ENCODE peak calls at places on chromosomes 13 and 19, in four cellular contexts. B is cardiac muscle cell, Z is endodermal cell, K is HepG2. W is an unnamed sample.

GRCh38 chr13:36275190-36276002 is 22.2 kb downstream of the CCDC169 start:
- DNase-seq in K (peak), B (peak), Z (no peak), W (no peak)

GRCh38 chr13:26558074-26558805 is 757 bp downstream of the WASF3 start:
- DNase-seq in Z (peak), B (peak), K (no peak), W (peak)

GRCh38 chr13:73268306-73268705 is 209.5 kb downstream of the KLF5 start:
- DNase-seq in B (no peak), K (no peak), Z (no peak), W (no peak)

GRCh38 chr13:33577037-33577436 is 240.9 kb upstream of the RFC3 start:
- DNase-seq in K (no peak), B (no peak), Z (no peak), W (no peak)

GRCh38 chr13:30314069-30314468 is 6.7 kb upstream of the KATNAL1 start:
- DNase-seq in Z (no peak), B (no peak), K (no peak), W (no peak)

GRCh38 chr19:38151242-38151641 is 72.8 kb downstream of the DPF1 start:
- DNase-seq in Z (no peak), B (no peak), K (no peak), W (no peak)

GRCh38 chr19:56654151-56654550 is 11.2 kb downstream of the SMIM17 start:
- DNase-seq in B (no peak), Z (no peak), K (no peak), W (no peak)

GRCh38 chr13:59303433-59303832 is 860.3 kb downstream of the DIAPH3 start:
- DNase-seq in Z (no peak), B (no peak), K (no peak), W (no peak)

GRCh38 chr13:113098163-113098732 is 7.3 kb upstream of the F7 start:
- DNase-seq in Z (no peak), B (no peak), K (no peak), W (no peak)

GRCh38 chr19:40623403-40624239 is 22.5 kb downstream of the LTBP4 start:
- DNase-seq in Z (peak), K (peak), B (peak), W (no peak)

GRCh38 chr13:52454459-52454824 is 836 bp upstream of the CKAP2 start:
- DNase-seq in K (no peak), B (peak), Z (peak), W (peak)

GRCh38 chr19:49004133-49004532 is 10.4 kb downstream of the RUVBL2 start:
- DNase-seq in K (no peak), Z (no peak), B (no peak), W (no peak)

GRCh38 chr19:10654610-10655456 is 687 bp downstream of the ILF3 start:
- DNase-seq in Z (peak), B (peak), K (peak), W (peak)

GRCh38 chr13:37090912-37091311 is 14.6 kb downstream of the CSNK1A1L start:
- DNase-seq in K (no peak), Z (no peak), B (no peak), W (no peak)

GRCh38 chr13:84430441-84430840 is 548.2 kb upstream of the SLITRK1 start:
- DNase-seq in B (no peak), Z (no peak), K (no peak), W (no peak)

GRCh38 chr13:44870456-44870929 is 118.8 kb downstream of the NUFIP1 start:
- DNase-seq in K (no peak), B (no peak), Z (no peak), W (peak)

GRCh38 chr19:6811906-6812305 is 39.4 kb downstream of the VAV1 start:
- DNase-seq in Z (peak), B (no peak), K (peak), W (no peak)

GRCh38 chr13:30404207-30404606 is 18.1 kb upstream of the UBE2L5 start:
- DNase-seq in Z (no peak), K (no peak), B (no peak), W (no peak)

GRCh38 chr19:18478545-18479311 is 40.8 kb upstream of the ISYNA1 start:
- DNase-seq in Z (no peak), B (no peak), K (peak), W (peak)

GRCh38 chr13:43934273-43934672 is 54.6 kb downstream of the LACC1 start:
- DNase-seq in B (no peak), Z (no peak), K (no peak), W (no peak)

GRCh38 chr13:34412295-34412694 is 529.8 kb upstream of the NBEA start:
- DNase-seq in B (no peak), Z (no peak), K (no peak), W (no peak)

GRCh38 chr19:6425732-6426686 is 1.4 kb upstream of the KHSRP start:
- DNase-seq in Z (no peak), B (no peak), K (peak), W (no peak)

GRCh38 chr13:33075996-33076395 is 59.8 kb downstream of the KL start:
- DNase-seq in B (no peak), K (no peak), Z (no peak), W (no peak)

GRCh38 chr13:31773538-31773937 is 34.2 kb downstream of the RXFP2 start:
- DNase-seq in Z (no peak), K (no peak), B (no peak), W (no peak)

GRCh38 chr19:23283925-23284324 is 33.7 kb upstream of the ZNF724 start:
- DNase-seq in K (peak), B (peak), Z (peak), W (peak)

GRCh38 chr13:98162935-98163334 is 14.1 kb downstream of the RNF113B start:
- DNase-seq in K (no peak), Z (no peak), B (no peak), W (no peak)

GRCh38 chr13:66805657-66806056 is 424.5 kb downstream of the PCDH9 start:
- DNase-seq in K (no peak), Z (no peak), B (no peak), W (peak)

GRCh38 chr13:113353254-113353653 is 10.7 kb downstream of the GRTP1 start:
- DNase-seq in K (no peak), B (no peak), Z (no peak), W (no peak)

GRCh38 chr19:13034636-13035035 is 39.4 kb downstream of the NFIX start:
- DNase-seq in Z (no peak), B (no peak), K (no peak), W (no peak)

GRCh38 chr19:4602915-4603314 is 36.4 kb upstream of the TNFAIP8L1 start:
- DNase-seq in B (no peak), Z (no peak), K (no peak), W (no peak)

GRCh38 chr19:4600893-4601292 is 38.4 kb upstream of the TNFAIP8L1 start:
- DNase-seq in B (no peak), Z (no peak), K (no peak), W (no peak)

GRCh38 chr19:4600082-4600481 is 39.2 kb upstream of the TNFAIP8L1 start:
- DNase-seq in B (no peak), Z (no peak), K (no peak), W (no peak)

GRCh38 chr19:4604912-4605311 is 34.4 kb upstream of the TNFAIP8L1 start:
- DNase-seq in B (no peak), Z (no peak), K (no peak), W (no peak)

DNA sequence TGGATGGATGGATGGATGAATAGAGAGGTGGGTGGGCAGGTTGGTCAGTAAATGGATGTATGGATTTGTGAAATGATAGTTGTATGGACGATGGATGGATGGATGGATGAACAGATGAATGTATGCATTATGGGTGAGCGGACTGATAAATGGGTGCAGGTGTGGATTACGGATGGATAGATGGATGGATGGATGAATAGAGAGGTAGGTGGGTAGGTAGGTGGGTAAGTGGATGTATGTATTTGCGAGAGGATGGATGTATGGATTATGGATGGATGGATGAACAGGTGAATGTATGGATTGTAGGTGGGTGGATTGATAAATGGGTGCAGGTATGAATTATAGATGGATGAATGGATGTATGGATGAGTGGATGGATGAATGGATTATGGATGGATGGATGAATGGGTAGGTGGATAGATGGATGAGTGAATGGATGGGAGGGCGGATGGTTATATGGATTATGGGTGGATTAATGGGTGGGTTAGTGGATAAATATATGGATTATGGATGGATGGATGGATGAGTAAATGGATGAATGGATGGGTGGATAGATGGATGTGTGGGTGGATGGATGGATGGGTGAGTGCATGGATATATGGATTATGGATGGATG is 37.0 kb upstream of the TNFAIP8L1 start:
- DNase-seq in B (no peak), K (no peak), Z (no peak), W (no peak)
- H3K27ac ChIP-seq in B (no peak), K (no peak), Z (no peak), W (no peak)

GRCh38 chr19:41694196-41694595 is 6.1 kb upstream of the CEACAM7 start:
- DNase-seq in K (no peak), Z (no peak), B (no peak), W (no peak)
- H3K27ac ChIP-seq in K (no peak), Z (no peak), B (no peak), W (no peak)

GRCh38 chr19:45103625-45104319 is 10.8 kb downstream of the PPP1R37 start:
- DNase-seq in K (peak), B (no peak), Z (peak), W (peak)
- H3K27ac ChIP-seq in K (peak), B (no peak), Z (peak), W (no peak)

DNA sequence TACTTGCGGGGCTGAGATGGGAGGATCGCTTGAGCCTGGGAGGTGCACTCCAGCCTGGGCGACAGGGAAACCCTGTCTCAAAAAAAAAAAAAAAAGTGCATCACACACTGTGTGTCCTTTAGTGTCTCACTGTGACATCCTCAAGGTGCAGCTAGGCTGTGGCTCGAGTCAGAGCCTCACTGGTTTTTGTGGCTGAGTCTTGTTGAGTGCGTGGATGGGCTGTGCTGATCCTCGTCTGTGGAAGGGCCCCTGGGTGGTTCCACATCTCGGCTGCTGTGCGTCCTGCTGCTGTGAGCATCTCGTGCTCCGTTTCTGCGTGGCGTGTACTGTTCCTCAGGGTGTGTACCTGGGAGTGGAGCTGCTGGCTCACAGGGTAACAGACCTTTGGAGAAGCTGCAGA is 11.2 kb downstream of the STK11 start:
- DNase-seq in Z (no peak), B (no peak), K (no peak), W (no peak)
- H3K27ac ChIP-seq in Z (no peak), B (peak), K (no peak), W (no peak)

DNA sequence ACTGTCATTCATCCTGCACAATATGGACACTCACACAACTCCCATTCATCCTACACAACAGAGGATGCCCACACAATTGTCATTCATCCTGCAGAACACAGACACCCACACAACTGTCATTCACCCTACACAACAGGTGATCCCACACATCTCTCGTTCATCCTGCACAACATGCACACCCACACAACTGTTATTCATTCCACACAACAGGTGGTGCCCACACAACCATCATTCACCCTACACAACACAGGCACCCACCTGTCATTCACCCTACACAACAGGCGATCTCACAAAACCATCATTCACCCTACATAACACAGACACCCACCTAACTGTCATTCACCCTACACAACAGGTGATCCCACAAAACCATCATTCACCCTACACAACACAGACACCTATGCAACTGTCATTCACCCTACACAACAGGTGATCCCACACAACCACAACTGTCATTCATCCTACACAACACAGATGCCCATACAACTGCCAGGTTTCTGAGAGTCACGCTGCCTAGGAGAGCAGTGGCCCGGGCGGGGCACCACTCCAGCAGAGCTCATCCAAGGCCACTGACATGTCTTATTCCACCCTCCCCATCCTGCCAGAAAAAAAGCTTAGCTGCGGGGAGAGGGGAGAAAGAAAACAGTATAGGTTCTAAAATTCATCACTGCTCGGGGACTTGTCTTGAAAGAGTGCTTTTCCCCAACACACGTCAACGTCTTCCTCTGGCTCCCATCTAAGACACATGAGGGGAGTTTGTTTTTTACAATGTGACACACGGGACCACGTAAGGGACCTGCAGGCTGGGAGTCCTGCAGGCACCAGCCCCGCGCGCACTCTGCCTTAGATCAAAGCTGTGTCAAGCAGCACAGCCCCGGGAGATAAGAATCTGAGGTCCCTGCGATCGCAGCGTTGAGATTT is 44.0 kb downstream of the KLF2 start:
- DNase-seq in B (no peak), K (peak), Z (no peak), W (no peak)
- H3K27ac ChIP-seq in B (peak), K (no peak), Z (peak), W (no peak)

DNA sequence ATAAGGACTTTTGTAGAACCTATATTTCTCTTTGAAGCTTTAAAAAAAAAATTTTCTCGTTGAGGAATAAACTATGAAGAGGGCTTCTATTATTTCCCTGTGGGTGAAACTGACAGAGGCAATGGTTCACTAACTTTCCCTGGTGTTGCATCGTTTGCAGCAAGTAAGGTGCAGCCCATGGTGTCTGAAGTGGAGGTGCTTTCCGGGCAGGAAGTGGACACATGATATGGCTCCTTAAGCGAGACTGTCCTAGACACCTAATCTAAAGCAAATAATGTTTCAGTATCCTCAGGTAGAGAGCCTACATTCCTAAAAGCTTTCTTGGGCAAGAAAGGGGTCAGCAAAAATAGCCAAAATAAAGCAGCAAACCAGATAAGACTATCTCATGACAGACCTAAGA is 437.6 kb upstream of the ARGLU1 start:
- DNase-seq in Z (no peak), K (no peak), B (no peak), W (no peak)
- H3K27ac ChIP-seq in Z (no peak), K (no peak), B (no peak), W (no peak)

GRCh38 chr19:39362682-39363657 is 20.7 kb downstream of the SAMD4B start:
- DNase-seq in Z (no peak), B (no peak), K (no peak), W (no peak)
- H3K27ac ChIP-seq in Z (no peak), B (no peak), K (no peak), W (peak)

GRCh38 chr19:52942371-52943133 is 19.3 kb upstream of the ZNF888 start:
- DNase-seq in K (peak), B (peak), Z (peak), W (peak)
- H3K27ac ChIP-seq in K (peak), B (peak), Z (peak), W (peak)

DNA sequence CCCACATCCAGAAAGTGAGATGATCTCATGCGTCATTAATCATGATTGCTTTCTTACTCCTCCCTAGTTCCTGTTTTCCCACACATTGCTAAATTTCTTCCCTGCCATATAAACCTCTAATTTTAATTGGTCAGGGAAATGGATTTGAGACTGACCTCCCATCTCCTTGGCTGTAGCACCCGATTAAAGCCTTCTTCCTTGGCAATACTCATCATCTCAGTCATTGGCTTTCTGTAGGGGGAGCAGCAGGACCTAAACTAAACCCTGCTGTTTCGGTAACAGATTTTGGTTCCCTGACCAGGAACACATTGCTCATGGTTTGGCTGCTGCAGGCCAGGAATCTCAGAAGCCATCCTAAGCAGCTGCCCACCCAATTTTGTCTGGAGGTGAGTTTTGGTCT is 61.7 kb downstream of the SPRYD7 start:
- DNase-seq in K (no peak), B (no peak), Z (no peak), W (no peak)
- H3K27ac ChIP-seq in K (no peak), B (no peak), Z (no peak), W (no peak)

DNA sequence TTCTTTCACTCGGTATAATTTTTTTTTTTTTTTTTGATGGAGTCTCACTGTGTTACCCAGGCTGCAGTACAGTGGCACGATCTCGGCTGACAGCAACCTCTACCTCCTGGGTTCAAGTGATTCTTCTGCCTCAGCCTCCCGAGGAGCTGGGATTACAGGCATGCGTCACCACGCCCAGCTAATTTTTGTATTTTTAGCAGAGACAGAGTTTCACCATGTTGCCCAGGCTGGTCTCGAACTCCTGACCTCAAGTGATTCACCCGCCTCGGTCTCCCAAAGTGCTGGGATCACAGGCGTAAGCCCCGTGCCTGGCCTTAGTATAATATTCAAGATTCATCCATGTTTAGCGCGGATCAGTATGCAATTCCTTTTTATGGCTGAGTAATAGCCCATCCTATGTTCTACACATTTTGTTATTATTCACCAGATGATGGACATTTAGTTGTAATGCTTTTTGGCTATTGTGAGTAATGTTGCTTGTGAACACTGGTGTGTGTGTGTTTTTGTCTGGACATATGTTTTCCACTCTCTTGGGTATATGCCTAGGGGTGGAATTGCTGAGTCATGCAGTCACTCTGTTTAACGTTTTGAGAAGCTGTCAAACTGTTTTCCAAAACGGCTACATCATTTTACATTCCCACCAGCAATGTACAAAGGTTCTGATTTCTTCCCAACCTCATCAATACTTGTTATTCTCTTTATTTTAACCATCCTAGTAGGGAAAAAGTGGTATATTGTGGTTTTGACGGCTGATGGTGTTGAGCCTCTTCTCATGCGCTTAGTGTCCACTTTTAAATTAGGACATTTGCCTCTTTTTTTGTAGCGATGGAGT is 22.9 kb downstream of the PLEKHF1 start:
- DNase-seq in B (no peak), Z (no peak), K (no peak), W (no peak)
- H3K27ac ChIP-seq in B (no peak), Z (no peak), K (no peak), W (no peak)

W was measured in thyroid gland.